ENCODE peak calls at places on chromosome 9, in five cellular contexts. Q is epithelial cell of esophagus; A is CD4-positive, alpha-beta T cell; W is AG09319; B is left ventricle myocardium inferior. H is an unnamed sample.

GRCh38 chr9:116626762-116627161 is 60.3 kb upstream of the TRIM32 start:
- DNase-seq in Q (no peak), A (no peak), W (no peak), B (no peak), H (no peak)

GRCh38 chr9:38318755-38319495 is 73.6 kb upstream of the ALDH1B1 start:
- DNase-seq in Q (peak), A (no peak), W (no peak), B (no peak), H (no peak)

GRCh38 chr9:93501406-93501805 is 48.0 kb upstream of the FAM120AOS start:
- DNase-seq in Q (no peak), A (no peak), W (no peak), B (no peak), H (no peak)

GRCh38 chr9:68751556-68751955 is 46.5 kb downstream of the PIP5K1B start:
- DNase-seq in Q (no peak), A (no peak), W (no peak), B (no peak), H (no peak)

GRCh38 chr9:136365775-136366223 is 2.3 kb upstream of the DNLZ start:
- DNase-seq in Q (no peak), A (no peak), W (no peak), B (no peak), H (no peak)

GRCh38 chr9:13967011-13967410 is 346.9 kb downstream of the NFIB start:
- DNase-seq in Q (no peak), A (no peak), W (no peak), B (no peak), H (no peak)

GRCh38 chr9:93207860-93208734 is 24.2 kb downstream of the WNK2 start:
- DNase-seq in Q (no peak), A (no peak), W (no peak), B (no peak), H (no peak)

GRCh38 chr9:109320734-109321448 is at the start of gene EPB41L4B:
- DNase-seq in Q (peak), A (peak), W (peak), B (peak), H (peak)

GRCh38 chr9:112041536-112042243 is 133.4 kb downstream of the SUSD1 start:
- DNase-seq in Q (peak), A (no peak), W (peak), B (no peak), H (peak)

GRCh38 chr9:125190371-125190801 is 783 bp upstream of the PPP6C start:
- DNase-seq in Q (no peak), A (no peak), W (no peak), B (no peak), H (no peak)

GRCh38 chr9:125994066-125994943 is 247.1 kb downstream of the PBX3 start:
- DNase-seq in Q (no peak), A (no peak), W (no peak), B (no peak), H (no peak)

GRCh38 chr9:129875181-129875611 is 39.9 kb downstream of the USP20 start:
- DNase-seq in Q (no peak), A (no peak), W (no peak), B (no peak), H (no peak)

GRCh38 chr9:130018260-130018659 is 24.7 kb downstream of the FNBP1 start:
- DNase-seq in Q (no peak), A (no peak), W (no peak), B (no peak), H (no peak)

GRCh38 chr9:99478469-99479027 is 256.5 kb downstream of the SEC61B start:
- DNase-seq in Q (no peak), A (no peak), W (no peak), B (peak), H (no peak)

GRCh38 chr9:22650145-22650544 is 203.5 kb downstream of the DMRTA1 start:
- DNase-seq in Q (no peak), A (no peak), W (no peak), B (no peak), H (no peak)

GRCh38 chr9:14806941-14807340 is 84.4 kb upstream of the CER1 start:
- DNase-seq in Q (peak), A (no peak), W (no peak), B (no peak), H (peak)

GRCh38 chr9:92716557-92716956 is 46.6 kb upstream of the IPPK start:
- DNase-seq in Q (peak), A (peak), W (no peak), B (peak), H (peak)

GRCh38 chr9:4566806-4567205 is 76.5 kb downstream of the SLC1A1 start:
- DNase-seq in Q (no peak), A (no peak), W (no peak), B (no peak), H (no peak)

GRCh38 chr9:82565188-82565966 is 497.6 kb downstream of the RASEF start:
- DNase-seq in Q (no peak), A (no peak), W (no peak), B (no peak), H (no peak)

GRCh38 chr9:136687721-136688223 is 515 bp upstream of the AGPAT2 start:
- DNase-seq in Q (no peak), A (no peak), W (no peak), B (peak), H (no peak)

GRCh38 chr9:99052849-99053715 is 51.8 kb upstream of the TGFBR1 start:
- DNase-seq in Q (peak), A (no peak), W (no peak), B (no peak), H (no peak)

GRCh38 chr9:27382308-27382707 is 85.4 kb upstream of the EQTN start:
- DNase-seq in Q (peak), A (no peak), W (no peak), B (no peak), H (no peak)

GRCh38 chr9:107387401-107387800 is 102.2 kb downstream of the KLF4 start:
- DNase-seq in Q (peak), A (no peak), W (no peak), B (peak), H (peak)

GRCh38 chr9:133509179-133510083 is 15.3 kb downstream of the MYMK start:
- DNase-seq in Q (peak), A (no peak), W (no peak), B (no peak), H (peak)

GRCh38 chr9:89837911-89838310 is 233.1 kb downstream of the GADD45G start:
- DNase-seq in Q (no peak), A (no peak), W (no peak), B (no peak), H (no peak)

DNA sequence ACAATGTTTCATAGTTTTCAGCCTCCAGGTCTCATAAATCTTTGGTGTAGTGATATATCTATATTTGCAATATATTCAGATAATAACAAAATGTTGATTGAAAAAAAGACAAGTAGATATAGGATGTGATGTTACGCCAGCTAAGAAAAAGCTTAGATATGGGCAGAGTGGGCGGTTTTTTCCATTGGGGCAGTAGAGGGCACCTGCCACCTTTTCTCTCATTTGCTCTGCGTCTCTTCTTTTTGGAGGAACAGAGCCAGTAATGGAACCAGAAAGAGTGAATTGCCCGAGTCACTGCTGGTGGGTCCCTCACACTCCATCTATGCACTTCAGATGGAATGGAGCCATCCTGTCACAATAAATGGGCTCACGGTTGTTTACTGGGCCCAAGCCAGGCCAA is 62.1 kb upstream of the FANCC start:
- DNase-seq in Q (no peak), A (no peak), W (no peak), B (no peak), H (no peak)
- TF ChIP-seq CTCF in Q (no peak), A (peak), W (no peak), B (no peak), H (no peak)

GRCh38 chr9:128191406-128192046 is at the start of gene CIZ1:
- DNase-seq in Q (peak), A (peak), W (peak), B (peak), H (peak)

GRCh38 chr9:128190013-128190412 is 1.4 kb downstream of the CIZ1 start:
- DNase-seq in Q (no peak), A (no peak), W (no peak), B (no peak), H (no peak)

GRCh38 chr9:128193469-128194096 is 2.2 kb upstream of the CIZ1 start:
- DNase-seq in Q (no peak), A (no peak), W (no peak), B (no peak), H (no peak)

GRCh38 chr9:128190516-128191405 is 611 bp downstream of the CIZ1 start:
- DNase-seq in Q (no peak), A (peak), W (no peak), B (no peak), H (peak)

DNA sequence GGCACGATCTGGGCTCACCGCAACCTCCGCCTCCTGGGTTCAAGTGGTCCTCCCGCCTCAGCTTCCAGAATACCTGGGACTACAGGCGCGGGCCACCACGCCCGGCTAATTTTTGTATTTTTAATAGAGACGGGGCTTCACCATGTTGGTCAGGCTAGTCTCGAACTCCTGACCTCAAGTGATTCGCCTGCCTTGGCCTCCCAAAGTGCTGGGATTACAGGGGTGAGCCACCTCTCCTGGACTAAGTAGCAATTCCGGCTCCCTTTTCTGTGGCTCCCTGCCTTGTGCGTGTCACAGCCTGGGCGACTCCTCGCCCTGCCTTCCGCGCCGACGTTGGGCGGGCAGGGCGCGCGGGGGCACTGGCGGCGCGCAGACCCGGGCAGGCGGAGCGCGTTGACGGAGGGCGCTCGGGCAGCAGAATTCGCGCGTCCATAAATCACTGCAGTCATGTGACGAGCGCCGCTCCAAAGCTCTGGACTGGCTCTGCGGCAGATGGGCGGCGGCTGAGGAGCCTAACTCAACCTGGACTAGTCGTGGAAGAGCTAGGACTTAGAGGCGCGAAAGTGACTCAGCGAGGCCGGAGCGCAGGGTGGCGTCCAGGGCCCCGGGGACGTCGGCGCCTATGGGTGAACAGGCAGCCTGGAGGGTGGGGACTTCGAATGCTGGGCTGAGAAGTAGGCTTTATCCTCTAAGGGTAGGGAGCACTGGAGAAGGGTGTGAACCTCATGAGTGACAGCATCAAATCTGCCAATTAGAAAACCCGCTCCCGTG is 1.4 kb upstream of the CIZ1 start:
- DNase-seq in Q (peak), A (peak), W (no peak), B (peak), H (peak)
- TF ChIP-seq CTCF in Q (no peak), A (peak), W (no peak), B (no peak), H (no peak)

DNA sequence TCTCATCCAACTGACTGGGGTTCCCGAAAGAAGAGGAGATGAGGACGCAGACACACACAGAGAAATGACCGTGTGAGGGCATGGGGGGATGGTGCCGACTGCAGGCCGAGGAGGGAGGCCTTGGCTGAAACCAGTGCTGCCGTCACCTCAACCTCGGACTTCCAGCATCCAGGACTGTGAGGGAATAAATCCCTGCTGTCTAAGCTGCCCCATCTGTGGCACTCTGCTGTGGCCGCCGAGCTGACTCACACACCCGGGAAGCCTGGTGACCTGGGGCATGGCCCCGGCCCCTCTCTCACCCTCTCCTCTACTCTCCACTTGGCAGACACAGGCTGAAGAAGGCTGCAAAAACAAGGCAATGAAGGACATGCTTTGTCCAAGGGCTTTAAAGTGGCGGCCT is 4.4 kb upstream of the COL5A1 start:
- DNase-seq in Q (no peak), A (no peak), W (no peak), B (peak), H (no peak)
- TF ChIP-seq CTCF in Q (no peak), A (no peak), W (no peak), B (no peak), H (no peak)

DNA sequence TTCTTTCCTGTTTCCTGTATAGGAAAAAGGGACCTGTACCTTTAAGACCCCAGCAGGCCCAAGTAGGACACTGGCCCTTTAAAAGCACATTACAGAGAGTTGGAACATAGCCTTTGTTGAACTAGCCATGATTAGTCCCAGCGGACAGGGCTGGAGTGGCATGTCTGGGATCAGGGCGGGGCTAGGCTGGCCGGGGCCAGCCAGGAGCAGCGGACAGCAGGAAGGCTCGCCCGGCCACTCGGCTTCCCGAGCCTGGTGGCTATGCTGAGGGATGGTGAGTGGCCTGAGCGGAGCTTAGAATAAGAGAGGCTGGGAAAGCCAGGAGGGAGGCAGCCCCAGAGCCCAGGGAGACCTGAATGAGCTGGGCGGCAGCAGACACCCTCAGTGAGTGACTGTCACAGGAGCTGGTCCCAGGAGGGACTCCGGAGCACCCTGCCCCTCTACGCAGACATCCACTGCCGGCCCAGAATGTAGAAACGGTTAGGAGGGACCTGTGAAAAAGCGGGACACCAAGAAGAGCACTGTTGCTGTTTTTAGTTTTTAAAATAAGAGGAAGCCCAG is 92.1 kb downstream of the DAB2IP start:
- DNase-seq in Q (peak), A (no peak), W (peak), B (peak), H (peak)
- TF ChIP-seq CTCF in Q (peak), A (no peak), W (no peak), B (peak), H (no peak)

H was measured in MCF 10A.